ENCODE peak calls at places on chromosomes 16 and 17, in six cellular contexts. One of them, this sample, is unnamed.

GRCh38 chr16:8816967-8817662 is 19.5 kb downstream of the PMM2 start:
- DNase-seq in H1: no peak
- DNase-seq in K562: no peak
- DNase-seq in HepG2: no peak
- DNase-seq in SK-N-SH: no peak
- DNase-seq in HCT116: no peak
- DNase-seq in this sample: no peak

GRCh38 chr17:40480501-40481003 is 20.9 kb downstream of the TNS4 start:
- DNase-seq in H1: no peak
- DNase-seq in K562: no peak
- DNase-seq in HepG2: peak; percentile 68
- DNase-seq in SK-N-SH: no peak
- DNase-seq in HCT116: no peak
- DNase-seq in this sample: peak; percentile 8

GRCh38 chr17:22138861-22139469 is 446.6 kb downstream of the KCNJ18 start:
- DNase-seq in H1: no peak
- DNase-seq in K562: no peak
- DNase-seq in HepG2: no peak
- DNase-seq in SK-N-SH: no peak
- DNase-seq in HCT116: no peak
- DNase-seq in this sample: no peak

GRCh38 chr17:45666046-45666600 is 118.0 kb upstream of the CRHR1 start:
- DNase-seq in H1: no peak
- DNase-seq in K562: no peak
- DNase-seq in HepG2: no peak
- DNase-seq in SK-N-SH: no peak
- DNase-seq in HCT116: no peak
- DNase-seq in this sample: no peak

GRCh38 chr16:47928008-47928407 is 227.8 kb downstream of the ABCC12 start:
- DNase-seq in H1: no peak
- DNase-seq in K562: no peak
- DNase-seq in HepG2: peak; percentile 44
- DNase-seq in SK-N-SH: no peak
- DNase-seq in HCT116: peak; percentile 24
- DNase-seq in this sample: no peak

GRCh38 chr17:16214190-16215001 is 938 bp downstream of the NCOR1 start:
- DNase-seq in H1: no peak
- DNase-seq in K562: no peak
- DNase-seq in HepG2: no peak
- DNase-seq in SK-N-SH: no peak
- DNase-seq in HCT116: no peak
- DNase-seq in this sample: no peak

GRCh38 chr17:2644971-2645370 is 51.5 kb downstream of the PAFAH1B1 start:
- DNase-seq in H1: no peak
- DNase-seq in K562: no peak
- DNase-seq in HepG2: no peak
- DNase-seq in SK-N-SH: no peak
- DNase-seq in HCT116: no peak
- DNase-seq in this sample: no peak

GRCh38 chr17:21058098-21058893 is 15.5 kb upstream of the USP22 start:
- DNase-seq in H1: no peak
- DNase-seq in K562: no peak
- DNase-seq in HepG2: no peak
- DNase-seq in SK-N-SH: no peak
- DNase-seq in HCT116: no peak
- DNase-seq in this sample: no peak

GRCh38 chr17:50781167-50781566 is 13.8 kb upstream of the ANKRD40CL start:
- DNase-seq in H1: no peak
- DNase-seq in K562: no peak
- DNase-seq in HepG2: no peak
- DNase-seq in SK-N-SH: no peak
- DNase-seq in HCT116: no peak
- DNase-seq in this sample: no peak

GRCh38 chr17:50783905-50784304 is 16.6 kb upstream of the ANKRD40CL start:
- DNase-seq in H1: no peak
- DNase-seq in K562: no peak
- DNase-seq in HepG2: no peak
- DNase-seq in SK-N-SH: no peak
- DNase-seq in HCT116: no peak
- DNase-seq in this sample: no peak

GRCh38 chr17:50785942-50786570 is 18.7 kb upstream of the ANKRD40CL start:
- DNase-seq in H1: no peak
- DNase-seq in K562: no peak
- DNase-seq in HepG2: no peak
- DNase-seq in SK-N-SH: no peak
- DNase-seq in HCT116: no peak
- DNase-seq in this sample: no peak

GRCh38 chr17:50785126-50785525 is 17.8 kb upstream of the ANKRD40CL start:
- DNase-seq in H1: no peak
- DNase-seq in K562: no peak
- DNase-seq in HepG2: no peak
- DNase-seq in SK-N-SH: no peak
- DNase-seq in HCT116: no peak
- DNase-seq in this sample: no peak

GRCh38 chr17:50783193-50783660 is 15.9 kb upstream of the ANKRD40CL start:
- DNase-seq in H1: peak; percentile 89
- DNase-seq in K562: peak; percentile 93
- DNase-seq in HepG2: peak; percentile 86
- DNase-seq in SK-N-SH: peak; percentile 97
- DNase-seq in HCT116: peak; percentile 92
- DNase-seq in this sample: peak; percentile 31
- TF ChIP-seq POLR2AphosphoS5 in H1: no peak
- TF ChIP-seq POLR2AphosphoS5 in K562: no peak
- TF ChIP-seq POLR2AphosphoS5 in HepG2: no peak
- TF ChIP-seq POLR2AphosphoS5 in SK-N-SH: no peak
- TF ChIP-seq POLR2AphosphoS5 in HCT116: no peak
- TF ChIP-seq POLR2AphosphoS5 in this sample: no peak

GRCh38 chr16:66489385-66489784 is 60.5 kb downstream of the TK2 start:
- DNase-seq in H1: no peak
- DNase-seq in K562: no peak
- DNase-seq in HepG2: no peak
- DNase-seq in SK-N-SH: no peak
- DNase-seq in HCT116: no peak
- DNase-seq in this sample: no peak

GRCh38 chr16:66489818-66490217 is 60.1 kb downstream of the TK2 start:
- DNase-seq in H1: no peak
- DNase-seq in K562: no peak
- DNase-seq in HepG2: no peak
- DNase-seq in SK-N-SH: no peak
- DNase-seq in HCT116: no peak
- DNase-seq in this sample: no peak

GRCh38 chr16:66491716-66492064 is 58.2 kb downstream of the TK2 start:
- DNase-seq in H1: no peak
- DNase-seq in K562: no peak
- DNase-seq in HepG2: no peak
- DNase-seq in SK-N-SH: no peak
- DNase-seq in HCT116: no peak
- DNase-seq in this sample: no peak

GRCh38 chr16:66493490-66494401 is 56.2 kb downstream of the TK2 start:
- DNase-seq in H1: no peak
- DNase-seq in K562: no peak
- DNase-seq in HepG2: no peak
- DNase-seq in SK-N-SH: no peak
- DNase-seq in HCT116: no peak
- DNase-seq in this sample: no peak

GRCh38 chr16:66490774-66491715 is 58.9 kb downstream of the TK2 start:
- DNase-seq in H1: no peak
- DNase-seq in K562: no peak
- DNase-seq in HepG2: no peak
- DNase-seq in SK-N-SH: no peak
- DNase-seq in HCT116: no peak
- DNase-seq in this sample: no peak
- TF ChIP-seq RAD21 in H1: no peak
- TF ChIP-seq RAD21 in K562: no peak
- TF ChIP-seq RAD21 in HepG2: no peak
- TF ChIP-seq RAD21 in SK-N-SH: no peak
- TF ChIP-seq RAD21 in HCT116: no peak
- TF ChIP-seq RAD21 in this sample: no peak

GRCh38 chr16:73480381-73480780 is 432.5 kb upstream of the ZFHX3 start:
- DNase-seq in H1: no peak
- DNase-seq in K562: no peak
- DNase-seq in HepG2: no peak
- DNase-seq in SK-N-SH: no peak
- DNase-seq in HCT116: no peak
- DNase-seq in this sample: no peak
- TF ChIP-seq POLR2AphosphoS5 in H1: no peak
- TF ChIP-seq POLR2AphosphoS5 in K562: no peak
- TF ChIP-seq POLR2AphosphoS5 in HepG2: no peak
- TF ChIP-seq POLR2AphosphoS5 in SK-N-SH: no peak
- TF ChIP-seq POLR2AphosphoS5 in HCT116: no peak
- TF ChIP-seq POLR2AphosphoS5 in this sample: no peak

GRCh38 chr17:48545022-48545376 is at the start of gene HOXB2:
- DNase-seq in H1: no peak
- DNase-seq in K562: peak; percentile 69
- DNase-seq in HepG2: no peak
- DNase-seq in SK-N-SH: no peak
- DNase-seq in HCT116: no peak
- DNase-seq in this sample: no peak
- TF ChIP-seq RAD21 in H1: no peak
- TF ChIP-seq RAD21 in K562: no peak
- TF ChIP-seq RAD21 in HepG2: no peak
- TF ChIP-seq RAD21 in SK-N-SH: no peak
- TF ChIP-seq RAD21 in HCT116: no peak
- TF ChIP-seq RAD21 in this sample: no peak

GRCh38 chr17:78735832-78736525 is 46.1 kb downstream of the CYTH1 start:
- DNase-seq in H1: no peak
- DNase-seq in K562: peak; percentile 8
- DNase-seq in HepG2: peak; percentile 50
- DNase-seq in SK-N-SH: no peak
- DNase-seq in HCT116: no peak
- DNase-seq in this sample: no peak

GRCh38 chr17:78737332-78737731 is 44.7 kb downstream of the CYTH1 start:
- DNase-seq in H1: no peak
- DNase-seq in K562: peak; percentile 37
- DNase-seq in HepG2: no peak
- DNase-seq in SK-N-SH: peak; percentile 81
- DNase-seq in HCT116: no peak
- DNase-seq in this sample: no peak

GRCh38 chr17:78734841-78735641 is 47.0 kb downstream of the CYTH1 start:
- DNase-seq in H1: no peak
- DNase-seq in K562: peak; percentile 14
- DNase-seq in HepG2: peak; percentile 52
- DNase-seq in SK-N-SH: no peak
- DNase-seq in HCT116: no peak
- DNase-seq in this sample: no peak

GRCh38 chr17:78738245-78738644 is 43.8 kb downstream of the CYTH1 start:
- DNase-seq in H1: no peak
- DNase-seq in K562: no peak
- DNase-seq in HepG2: no peak
- DNase-seq in SK-N-SH: no peak
- DNase-seq in HCT116: no peak
- DNase-seq in this sample: no peak

DNA sequence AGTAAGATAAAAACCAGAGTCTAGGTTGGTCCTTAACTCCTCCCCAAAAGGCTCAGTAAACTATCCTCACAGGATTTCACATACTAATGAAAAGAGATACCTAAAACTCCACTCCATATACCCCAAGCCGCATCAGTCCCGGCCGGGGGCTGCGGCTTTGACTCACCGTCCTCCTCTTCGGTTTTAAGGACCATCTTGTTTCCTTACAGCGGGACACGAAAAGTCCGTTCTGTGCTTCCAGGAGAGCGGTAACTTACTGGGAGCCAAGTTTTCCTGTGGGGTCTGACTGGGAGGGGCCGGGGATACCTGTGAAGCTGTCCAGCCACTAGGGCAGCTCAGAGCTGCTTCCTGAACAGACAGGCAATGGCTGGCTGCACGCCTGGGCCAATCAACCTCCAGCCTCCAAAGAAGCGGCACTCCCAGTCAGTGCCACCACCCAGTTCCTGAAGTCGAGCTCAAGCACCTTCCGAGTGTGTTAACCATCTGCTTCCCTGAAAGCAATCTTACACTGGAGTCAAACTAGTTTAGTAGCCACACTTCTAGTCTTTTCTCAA is 45.5 kb downstream of the CYTH1 start:
- DNase-seq in H1: no peak
- DNase-seq in K562: peak; percentile 56
- DNase-seq in HepG2: no peak
- DNase-seq in SK-N-SH: no peak
- DNase-seq in HCT116: peak; percentile 90
- DNase-seq in this sample: no peak
- TF ChIP-seq POLR2AphosphoS5 in H1: no peak
- TF ChIP-seq POLR2AphosphoS5 in K562: no peak
- TF ChIP-seq POLR2AphosphoS5 in HepG2: no peak
- TF ChIP-seq POLR2AphosphoS5 in SK-N-SH: no peak
- TF ChIP-seq POLR2AphosphoS5 in HCT116: peak; percentile 66
- TF ChIP-seq POLR2AphosphoS5 in this sample: peak; percentile 77

This sample was measured in GM12878.